ENCODE peak calls at places on chromosome 7, in ten cellular contexts. O is PC-3; B is mesenchymal stem cell; T is effector memory CD4-positive, alpha-beta T cell; M is transverse colon; C is psoas muscle; V is tibial nerve; I is fibroblast of lung; W is K562; R is dorsolateral prefrontal cortex. L is an unnamed sample.
A peak's percentile ranks its signal among the peaks of the same experiment; 100 is the strongest.

GRCh38 chr7:73683056-73683915 is at the start of the genes BUD23 and DNAJC30:
- DNase-seq in O (peak; percentile 86), B (peak; percentile 95), T (peak; percentile 94), M (peak; percentile 98), C (peak; percentile 99), V (peak; percentile 98), I (peak; percentile 95), W (peak; percentile 99), R (peak; percentile 96), L (peak; percentile 91)

GRCh38 chr7:156222611-156223010 is 410.3 kb upstream of the SHH start:
- DNase-seq in O (no peak), B (no peak), T (no peak), M (no peak), C (no peak), V (no peak), I (no peak), W (no peak), R (peak; percentile 9), L (no peak)

GRCh38 chr7:17497136-17497535 is 198.7 kb downstream of the AHR start:
- DNase-seq in O (no peak), B (no peak), T (no peak), M (no peak), C (no peak), V (no peak), I (no peak), W (no peak), R (no peak), L (no peak)

GRCh38 chr7:7156663-7157062 is 25.7 kb upstream of the C1GALT1 start:
- DNase-seq in O (no peak), B (no peak), T (no peak), M (no peak), C (no peak), V (no peak), I (no peak), W (no peak), R (no peak), L (no peak)

GRCh38 chr7:135801045-135801693 is 52.6 kb upstream of the FAM180A start:
- DNase-seq in O (peak; percentile 80), B (peak; percentile 76), T (no peak), M (no peak), C (no peak), V (no peak), I (peak; percentile 57), W (peak; percentile 81), R (no peak), L (peak; percentile 51)

GRCh38 chr7:100572949-100573675 is 588 bp downstream of the SAP25 start:
- DNase-seq in O (no peak), B (no peak), T (no peak), M (no peak), C (no peak), V (no peak), I (no peak), W (no peak), R (no peak), L (no peak)

GRCh38 chr7:114409750-114410149 is 4.9 kb upstream of the FOXP2 start:
- DNase-seq in O (no peak), B (no peak), T (no peak), M (no peak), C (no peak), V (no peak), I (peak; percentile 62), W (no peak), R (no peak), L (peak; percentile 39)

GRCh38 chr7:92768501-92769360 is 67.6 kb downstream of the CDK6 start:
- DNase-seq in O (peak; percentile 29), B (peak; percentile 61), T (no peak), M (no peak), C (no peak), V (no peak), I (peak; percentile 47), W (no peak), R (no peak), L (peak; percentile 71)

GRCh38 chr7:141563956-141564623 is 12.9 kb downstream of the AGK start:
- DNase-seq in O (peak; percentile 9), B (no peak), T (no peak), M (no peak), C (no peak), V (no peak), I (no peak), W (peak; percentile 24), R (no peak), L (peak; percentile 29)

GRCh38 chr7:90792301-90792700 is 196.2 kb downstream of the CDK14 start:
- DNase-seq in O (no peak), B (no peak), T (no peak), M (no peak), C (no peak), V (no peak), I (no peak), W (no peak), R (no peak), L (no peak)

GRCh38 chr7:158053516-158053915 is 534.1 kb downstream of the PTPRN2 start:
- DNase-seq in O (no peak), B (no peak), T (no peak), M (no peak), C (no peak), V (no peak), I (no peak), W (no peak), R (no peak), L (no peak)

GRCh38 chr7:95608344-95609173 is 12.2 kb upstream of the PDK4 start:
- DNase-seq in O (peak; percentile 94), B (peak; percentile 99), T (no peak), M (peak; percentile 96), C (peak; percentile 96), V (peak; percentile 90), I (peak; percentile 82), W (peak; percentile 52), R (peak; percentile 65), L (peak; percentile 62)
- H3K4me3 ChIP-seq in O (peak overlapping the region; percentile 19), B (no peak overlapping the region), T (no peak overlapping the region), M (peak overlapping the region; percentile 16), C (peak overlapping the region; percentile 40), V (peak overlapping the region; percentile 31), I (peak overlapping the region; percentile 39), W (no peak overlapping the region), R (peak overlapping the region; percentile 30), L (no peak overlapping the region)

GRCh38 chr7:33778195-33778594 is 127.1 kb upstream of the BMPER start:
- DNase-seq in O (no peak), B (no peak), T (no peak), M (no peak), C (no peak), V (no peak), I (no peak), W (no peak), R (no peak), L (no peak)

GRCh38 chr7:33781796-33782195 is 123.5 kb upstream of the BMPER start:
- DNase-seq in O (no peak), B (no peak), T (no peak), M (no peak), C (no peak), V (no peak), I (no peak), W (no peak), R (no peak), L (no peak)

GRCh38 chr7:33784000-33784399 is 121.3 kb upstream of the BMPER start:
- DNase-seq in O (no peak), B (no peak), T (no peak), M (no peak), C (no peak), V (no peak), I (no peak), W (no peak), R (no peak), L (no peak)

GRCh38 chr7:33779216-33779615 is 126.1 kb upstream of the BMPER start:
- DNase-seq in O (no peak), B (no peak), T (no peak), M (no peak), C (no peak), V (no peak), I (no peak), W (no peak), R (no peak), L (no peak)

GRCh38 chr7:33781167-33781566 is 124.2 kb upstream of the BMPER start:
- DNase-seq in O (no peak), B (no peak), T (no peak), M (no peak), C (no peak), V (no peak), I (no peak), W (no peak), R (no peak), L (no peak)
- H3K27ac ChIP-seq in O (no peak overlapping the region), B (no peak overlapping the region), T (no peak overlapping the region), M (no peak overlapping the region), C (no peak overlapping the region), V (peak overlapping the region; percentile 24), I (no peak overlapping the region), W (no peak overlapping the region), R (no peak overlapping the region), L (no peak overlapping the region)

DNA sequence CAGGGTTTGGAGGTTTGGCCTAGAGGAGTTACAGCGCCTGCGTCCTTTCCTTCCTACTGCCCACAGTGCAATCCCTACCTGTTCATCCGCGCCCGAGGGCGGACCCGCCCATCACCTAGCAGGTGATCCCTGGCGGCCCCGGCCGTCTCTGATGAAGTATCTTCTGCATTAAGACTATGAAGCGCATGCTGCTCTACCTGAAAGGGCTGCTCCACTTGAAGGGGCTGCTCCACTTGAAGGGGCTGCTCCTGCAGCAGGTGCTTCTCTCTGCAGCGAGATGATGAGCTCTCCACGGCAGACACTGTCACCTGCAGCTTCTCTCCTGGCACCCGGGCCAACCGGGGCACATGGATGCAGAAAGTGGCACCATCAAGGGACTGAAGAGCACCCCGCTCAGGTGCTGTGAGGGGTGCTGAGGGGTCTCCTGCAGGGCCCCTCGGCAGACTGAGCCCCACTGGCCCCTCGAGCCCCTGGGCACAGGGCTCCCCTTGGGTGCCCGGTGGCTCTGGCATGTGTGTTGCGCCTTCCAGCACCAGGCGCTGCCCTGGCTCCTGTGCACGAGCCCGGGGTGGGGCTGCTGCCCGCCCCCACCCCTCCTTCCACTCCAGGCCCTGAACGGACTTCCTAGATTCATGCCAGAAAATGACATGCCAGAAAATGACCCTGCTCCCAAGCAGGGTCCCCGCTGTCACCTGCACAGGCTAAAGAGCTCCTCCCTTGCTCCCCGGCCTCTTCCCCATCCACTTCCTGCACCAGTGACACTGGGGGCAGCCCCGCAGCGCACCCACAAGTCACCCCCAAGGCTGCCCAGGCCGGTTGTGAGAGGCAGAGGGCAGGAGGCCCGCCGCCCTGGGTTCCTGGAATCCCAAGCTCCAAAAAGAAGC is 29.4 kb downstream of the WDR86 start:
- DNase-seq in O (no peak), B (no peak), T (no peak), M (no peak), C (no peak), V (no peak), I (no peak), W (no peak), R (no peak), L (no peak)
- H3K4me3 ChIP-seq in O (no peak overlapping the region), B (no peak overlapping the region), T (no peak overlapping the region), M (no peak overlapping the region), C (no peak overlapping the region), V (no peak overlapping the region), I (no peak overlapping the region), W (no peak overlapping the region), R (no peak overlapping the region), L (no peak overlapping the region)

DNA sequence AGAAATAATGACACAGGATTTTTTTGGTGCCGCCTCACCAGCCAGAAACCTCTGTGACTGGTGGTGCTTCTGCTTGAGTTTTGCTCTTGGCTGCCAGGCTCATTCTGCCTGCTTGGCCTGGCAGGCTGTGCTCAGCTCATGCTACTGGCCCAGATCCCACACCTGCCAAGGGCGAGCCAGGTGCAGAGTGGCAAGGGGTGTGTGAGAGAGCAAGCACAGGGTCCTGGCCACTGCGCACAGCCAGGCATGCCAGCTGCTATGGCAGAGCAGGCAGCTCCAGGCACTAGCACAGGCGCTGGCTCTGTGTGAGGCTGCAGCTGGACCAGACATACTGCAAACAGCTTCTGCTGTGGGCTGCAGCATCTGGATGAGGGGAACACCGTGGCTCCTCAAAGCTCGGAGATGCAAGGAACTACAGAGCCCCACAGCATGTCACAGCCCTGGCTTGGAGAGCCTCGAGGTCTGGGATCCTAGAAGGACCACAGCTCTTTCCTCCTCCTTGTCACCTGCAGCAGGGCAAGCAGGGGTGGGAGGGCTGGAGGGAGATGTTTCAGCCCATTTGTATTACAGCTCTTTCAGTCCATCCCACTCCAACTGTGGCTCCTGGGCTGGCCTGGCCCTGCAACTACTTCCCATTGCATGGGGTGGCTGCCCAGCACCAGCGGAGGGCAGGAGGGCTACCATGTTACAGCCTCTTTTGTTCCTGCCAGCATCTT is 313.4 kb upstream of the SEMA3C start:
- DNase-seq in O (no peak), B (no peak), T (no peak), M (peak; percentile 20), C (peak; percentile 53), V (no peak), I (no peak), W (no peak), R (no peak), L (no peak)
- H3K27ac ChIP-seq in O (no peak overlapping the region), B (no peak overlapping the region), T (no peak overlapping the region), M (no peak overlapping the region), C (no peak overlapping the region), V (no peak overlapping the region), I (no peak overlapping the region), W (no peak overlapping the region), R (no peak overlapping the region), L (no peak overlapping the region)